ENCODE peak calls at places on chromosomes 11 and 22, in ten cellular contexts. One of them, this sample, is unnamed.

GRCh38 chr11:110856993-110857812 is 145.0 kb upstream of the ARHGAP20 start:
- DNase-seq in astrocyte of the spinal cord: peak; percentile 17
- DNase-seq in Calu3: no peak
- DNase-seq in left lung: no peak
- DNase-seq in GM13977: no peak
- DNase-seq in fibroblast of lung: peak; percentile 32
- DNase-seq in fibroblast of villous mesenchyme: no peak
- DNase-seq in PC-3: no peak
- DNase-seq in kidney epithelial cell: no peak
- DNase-seq in neural progenitor cell: no peak
- DNase-seq in this sample: peak; percentile 24

GRCh38 chr11:1238767-1239595 is 16.1 kb downstream of the MUC5B start:
- DNase-seq in GM13977: no peak
- DNase-seq in left lung: no peak
- DNase-seq in fibroblast of lung: no peak
- DNase-seq in kidney epithelial cell: no peak
- DNase-seq in astrocyte of the spinal cord: no peak
- DNase-seq in PC-3: peak; percentile 33
- DNase-seq in fibroblast of villous mesenchyme: no peak
- DNase-seq in Calu3: no peak
- DNase-seq in neural progenitor cell: peak; percentile 86
- DNase-seq in this sample: peak; percentile 77

GRCh38 chr22:20816559-20816958 is 42.1 kb downstream of the PI4KA start:
- DNase-seq in GM13977: no peak
- DNase-seq in PC-3: no peak
- DNase-seq in neural progenitor cell: no peak
- DNase-seq in Calu3: no peak
- DNase-seq in left lung: no peak
- DNase-seq in astrocyte of the spinal cord: no peak
- DNase-seq in kidney epithelial cell: no peak
- DNase-seq in fibroblast of lung: no peak
- DNase-seq in fibroblast of villous mesenchyme: no peak
- DNase-seq in this sample: no peak

GRCh38 chr22:19035474-19036228 is 86.6 kb downstream of the DGCR2 start:
- DNase-seq in kidney epithelial cell: no peak
- DNase-seq in fibroblast of villous mesenchyme: peak; percentile 5
- DNase-seq in astrocyte of the spinal cord: no peak
- DNase-seq in Calu3: no peak
- DNase-seq in fibroblast of lung: peak; percentile 8
- DNase-seq in GM13977: no peak
- DNase-seq in PC-3: no peak
- DNase-seq in left lung: no peak
- DNase-seq in neural progenitor cell: peak; percentile 81
- DNase-seq in this sample: peak; percentile 12

GRCh38 chr22:28911777-28912669 is 28.7 kb downstream of the ZNRF3 start:
- DNase-seq in GM13977: no peak
- DNase-seq in Calu3: no peak
- DNase-seq in fibroblast of villous mesenchyme: peak; percentile 81
- DNase-seq in neural progenitor cell: no peak
- DNase-seq in PC-3: peak; percentile 6
- DNase-seq in left lung: no peak
- DNase-seq in kidney epithelial cell: no peak
- DNase-seq in astrocyte of the spinal cord: no peak
- DNase-seq in fibroblast of lung: peak; percentile 48
- DNase-seq in this sample: no peak

GRCh38 chr11:6219359-6219758 is 14.0 kb downstream of the C11orf42 start:
- DNase-seq in fibroblast of villous mesenchyme: peak; percentile 85
- DNase-seq in kidney epithelial cell: peak; percentile 56
- DNase-seq in neural progenitor cell: no peak
- DNase-seq in PC-3: peak; percentile 89
- DNase-seq in GM13977: no peak
- DNase-seq in astrocyte of the spinal cord: peak; percentile 87
- DNase-seq in Calu3: no peak
- DNase-seq in fibroblast of lung: peak; percentile 87
- DNase-seq in left lung: no peak
- DNase-seq in this sample: peak; percentile 88

GRCh38 chr11:3006505-3007260 is 14.6 kb upstream of the NAP1L4 start:
- DNase-seq in neural progenitor cell: no peak
- DNase-seq in kidney epithelial cell: no peak
- DNase-seq in PC-3: no peak
- DNase-seq in Calu3: no peak
- DNase-seq in fibroblast of villous mesenchyme: no peak
- DNase-seq in GM13977: no peak
- DNase-seq in fibroblast of lung: no peak
- DNase-seq in astrocyte of the spinal cord: no peak
- DNase-seq in left lung: peak; percentile 75
- DNase-seq in this sample: no peak

GRCh38 chr11:78149646-78150045 is 10.2 kb upstream of the ALG8 start:
- DNase-seq in kidney epithelial cell: no peak
- DNase-seq in left lung: no peak
- DNase-seq in Calu3: no peak
- DNase-seq in GM13977: no peak
- DNase-seq in fibroblast of lung: peak; percentile 91
- DNase-seq in astrocyte of the spinal cord: peak; percentile 56
- DNase-seq in fibroblast of villous mesenchyme: peak; percentile 66
- DNase-seq in neural progenitor cell: no peak
- DNase-seq in PC-3: peak; percentile 92
- DNase-seq in this sample: no peak

GRCh38 chr11:112697779-112698178 is 263.4 kb upstream of the NCAM1 start:
- DNase-seq in Calu3: no peak
- DNase-seq in fibroblast of lung: no peak
- DNase-seq in PC-3: no peak
- DNase-seq in fibroblast of villous mesenchyme: no peak
- DNase-seq in left lung: no peak
- DNase-seq in astrocyte of the spinal cord: no peak
- DNase-seq in GM13977: no peak
- DNase-seq in kidney epithelial cell: no peak
- DNase-seq in neural progenitor cell: no peak
- DNase-seq in this sample: no peak
- TF ChIP-seq CTCF in Calu3: no peak
- TF ChIP-seq CTCF in fibroblast of lung: no peak
- TF ChIP-seq CTCF in PC-3: peak; percentile 11
- TF ChIP-seq CTCF in fibroblast of villous mesenchyme: no peak
- TF ChIP-seq CTCF in left lung: no peak
- TF ChIP-seq CTCF in astrocyte of the spinal cord: no peak
- TF ChIP-seq CTCF in GM13977: no peak
- TF ChIP-seq CTCF in kidney epithelial cell: no peak
- TF ChIP-seq CTCF in neural progenitor cell: peak; percentile 10
- TF ChIP-seq CTCF in this sample: no peak

GRCh38 chr11:100630898-100631297 is 56.2 kb upstream of the ARHGAP42 start:
- DNase-seq in kidney epithelial cell: no peak
- DNase-seq in fibroblast of villous mesenchyme: peak; percentile 52
- DNase-seq in Calu3: no peak
- DNase-seq in neural progenitor cell: no peak
- DNase-seq in left lung: no peak
- DNase-seq in astrocyte of the spinal cord: no peak
- DNase-seq in PC-3: no peak
- DNase-seq in GM13977: no peak
- DNase-seq in fibroblast of lung: no peak
- DNase-seq in this sample: no peak

GRCh38 chr11:100631316-100631715 is 55.8 kb upstream of the ARHGAP42 start:
- DNase-seq in PC-3: no peak
- DNase-seq in fibroblast of lung: no peak
- DNase-seq in GM13977: no peak
- DNase-seq in kidney epithelial cell: no peak
- DNase-seq in left lung: no peak
- DNase-seq in neural progenitor cell: no peak
- DNase-seq in astrocyte of the spinal cord: no peak
- DNase-seq in fibroblast of villous mesenchyme: no peak
- DNase-seq in Calu3: no peak
- DNase-seq in this sample: no peak

GRCh38 chr11:100632970-100633452 is 54.1 kb upstream of the ARHGAP42 start:
- DNase-seq in astrocyte of the spinal cord: peak; percentile 60
- DNase-seq in fibroblast of villous mesenchyme: peak; percentile 50
- DNase-seq in GM13977: no peak
- DNase-seq in neural progenitor cell: no peak
- DNase-seq in kidney epithelial cell: no peak
- DNase-seq in left lung: peak; percentile 52
- DNase-seq in fibroblast of lung: peak; percentile 69
- DNase-seq in PC-3: peak; percentile 10
- DNase-seq in Calu3: peak; percentile 38
- DNase-seq in this sample: peak; percentile 47

GRCh38 chr11:100625041-100625440 is 62.0 kb upstream of the ARHGAP42 start:
- DNase-seq in Calu3: no peak
- DNase-seq in kidney epithelial cell: no peak
- DNase-seq in fibroblast of lung: peak; percentile 29
- DNase-seq in GM13977: no peak
- DNase-seq in PC-3: no peak
- DNase-seq in astrocyte of the spinal cord: peak; percentile 31
- DNase-seq in neural progenitor cell: no peak
- DNase-seq in left lung: no peak
- DNase-seq in fibroblast of villous mesenchyme: no peak
- DNase-seq in this sample: peak; percentile 23

DNA sequence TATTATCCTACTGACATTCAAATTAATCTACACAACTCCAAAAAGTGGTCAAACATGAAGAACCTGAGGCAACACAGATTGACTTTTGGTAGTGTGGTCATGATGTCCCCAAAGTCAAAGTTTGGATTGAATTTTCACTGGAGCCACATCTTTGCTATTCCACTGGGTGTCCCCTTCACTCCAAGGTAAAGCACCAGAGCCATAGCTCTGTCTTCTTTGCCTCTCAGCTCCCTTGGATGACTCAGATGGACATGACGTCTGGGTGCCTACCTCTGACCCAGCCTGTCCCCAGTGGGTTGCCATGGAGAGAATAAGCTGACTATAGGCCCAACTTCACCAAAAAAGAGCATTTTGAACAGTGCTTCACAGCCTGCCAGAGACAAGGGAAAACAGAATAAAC is 57.4 kb upstream of the ARHGAP42 start:
- DNase-seq in GM13977: no peak
- DNase-seq in PC-3: peak; percentile 55
- DNase-seq in fibroblast of lung: no peak
- DNase-seq in Calu3: no peak
- DNase-seq in left lung: no peak
- DNase-seq in fibroblast of villous mesenchyme: peak; percentile 23
- DNase-seq in astrocyte of the spinal cord: no peak
- DNase-seq in kidney epithelial cell: no peak
- DNase-seq in neural progenitor cell: no peak
- DNase-seq in this sample: no peak
- TF ChIP-seq CTCF in GM13977: no peak
- TF ChIP-seq CTCF in PC-3: peak; percentile 56
- TF ChIP-seq CTCF in fibroblast of lung: no peak
- TF ChIP-seq CTCF in Calu3: no peak
- TF ChIP-seq CTCF in left lung: no peak
- TF ChIP-seq CTCF in fibroblast of villous mesenchyme: peak; percentile 16
- TF ChIP-seq CTCF in astrocyte of the spinal cord: peak; percentile 10
- TF ChIP-seq CTCF in kidney epithelial cell: no peak
- TF ChIP-seq CTCF in neural progenitor cell: no peak
- TF ChIP-seq CTCF in this sample: no peak

GRCh38 chr11:67239795-67240574 is 26.3 kb upstream of the GRK2 start:
- DNase-seq in fibroblast of villous mesenchyme: peak; percentile 99
- DNase-seq in left lung: peak; percentile 99
- DNase-seq in neural progenitor cell: peak; percentile 99
- DNase-seq in Calu3: peak; percentile 98
- DNase-seq in fibroblast of lung: peak; percentile 98
- DNase-seq in astrocyte of the spinal cord: peak; percentile 99
- DNase-seq in GM13977: peak; percentile 88
- DNase-seq in kidney epithelial cell: peak; percentile 99
- DNase-seq in PC-3: peak; percentile 99
- DNase-seq in this sample: peak; percentile 99
- TF ChIP-seq CTCF in fibroblast of villous mesenchyme: peak; percentile 24
- TF ChIP-seq CTCF in left lung: peak; percentile 27
- TF ChIP-seq CTCF in neural progenitor cell: no peak
- TF ChIP-seq CTCF in Calu3: no peak
- TF ChIP-seq CTCF in fibroblast of lung: no peak
- TF ChIP-seq CTCF in astrocyte of the spinal cord: peak; percentile 24
- TF ChIP-seq CTCF in GM13977: no peak
- TF ChIP-seq CTCF in kidney epithelial cell: no peak
- TF ChIP-seq CTCF in PC-3: no peak
- TF ChIP-seq CTCF in this sample: peak; percentile 16

GRCh38 chr22:25208743-25209505 is 9.3 kb downstream of the CRYBB3 start:
- DNase-seq in PC-3: no peak
- DNase-seq in GM13977: no peak
- DNase-seq in kidney epithelial cell: no peak
- DNase-seq in Calu3: no peak
- DNase-seq in fibroblast of villous mesenchyme: no peak
- DNase-seq in fibroblast of lung: no peak
- DNase-seq in neural progenitor cell: no peak
- DNase-seq in left lung: no peak
- DNase-seq in astrocyte of the spinal cord: no peak
- DNase-seq in this sample: no peak
- TF ChIP-seq CTCF in PC-3: no peak
- TF ChIP-seq CTCF in GM13977: no peak
- TF ChIP-seq CTCF in kidney epithelial cell: no peak
- TF ChIP-seq CTCF in Calu3: no peak
- TF ChIP-seq CTCF in fibroblast of villous mesenchyme: no peak
- TF ChIP-seq CTCF in fibroblast of lung: no peak
- TF ChIP-seq CTCF in neural progenitor cell: no peak
- TF ChIP-seq CTCF in left lung: no peak
- TF ChIP-seq CTCF in astrocyte of the spinal cord: no peak
- TF ChIP-seq CTCF in this sample: no peak

GRCh38 chr11:69951821-69952590 is 126.1 kb upstream of the ANO1 start:
- DNase-seq in neural progenitor cell: no peak
- DNase-seq in fibroblast of villous mesenchyme: no peak
- DNase-seq in fibroblast of lung: no peak
- DNase-seq in GM13977: no peak
- DNase-seq in PC-3: no peak
- DNase-seq in left lung: no peak
- DNase-seq in Calu3: no peak
- DNase-seq in kidney epithelial cell: no peak
- DNase-seq in astrocyte of the spinal cord: no peak
- DNase-seq in this sample: no peak

GRCh38 chr11:69950621-69951020 is 127.5 kb upstream of the ANO1 start:
- DNase-seq in GM13977: no peak
- DNase-seq in astrocyte of the spinal cord: no peak
- DNase-seq in fibroblast of villous mesenchyme: no peak
- DNase-seq in kidney epithelial cell: no peak
- DNase-seq in Calu3: no peak
- DNase-seq in PC-3: no peak
- DNase-seq in left lung: no peak
- DNase-seq in fibroblast of lung: no peak
- DNase-seq in neural progenitor cell: no peak
- DNase-seq in this sample: no peak

GRCh38 chr11:69948256-69949141 is 129.3 kb upstream of the FGF3 start:
- DNase-seq in fibroblast of villous mesenchyme: no peak
- DNase-seq in neural progenitor cell: peak; percentile 42
- DNase-seq in Calu3: peak; percentile 93
- DNase-seq in fibroblast of lung: peak; percentile 23
- DNase-seq in astrocyte of the spinal cord: peak; percentile 41
- DNase-seq in kidney epithelial cell: peak; percentile 37
- DNase-seq in GM13977: no peak
- DNase-seq in left lung: no peak
- DNase-seq in PC-3: peak; percentile 98
- DNase-seq in this sample: no peak

GRCh38 chr11:69949327-69949726 is 128.8 kb upstream of the ANO1 start:
- DNase-seq in kidney epithelial cell: peak; percentile 89
- DNase-seq in left lung: no peak
- DNase-seq in fibroblast of lung: peak; percentile 56
- DNase-seq in PC-3: peak; percentile 99
- DNase-seq in Calu3: peak; percentile 94
- DNase-seq in neural progenitor cell: no peak
- DNase-seq in fibroblast of villous mesenchyme: peak; percentile 11
- DNase-seq in GM13977: no peak
- DNase-seq in astrocyte of the spinal cord: peak; percentile 89
- DNase-seq in this sample: no peak

DNA sequence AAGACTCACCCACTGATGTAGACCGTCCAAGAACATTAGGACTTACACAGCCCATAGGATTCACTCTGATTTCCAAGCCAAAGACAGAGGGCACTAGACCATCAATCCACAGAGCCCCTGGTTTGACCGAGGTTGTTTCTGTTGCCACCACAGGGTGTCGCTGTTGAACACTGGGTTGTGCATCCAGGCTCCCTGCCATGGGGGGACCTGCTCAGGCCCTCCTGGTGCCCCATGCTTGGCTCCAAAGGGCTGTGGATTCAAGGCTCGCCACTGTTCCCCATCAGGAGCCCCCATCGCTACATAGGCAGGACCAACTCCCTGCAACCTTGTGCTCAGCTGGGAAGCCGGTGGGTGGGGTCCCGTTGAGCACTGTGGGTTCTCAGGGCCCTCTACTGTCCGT is 128.0 kb upstream of the ANO1 start:
- DNase-seq in fibroblast of lung: peak; percentile 20
- DNase-seq in neural progenitor cell: peak; percentile 76
- DNase-seq in left lung: no peak
- DNase-seq in GM13977: peak; percentile 59
- DNase-seq in Calu3: peak; percentile 69
- DNase-seq in astrocyte of the spinal cord: peak; percentile 12
- DNase-seq in fibroblast of villous mesenchyme: no peak
- DNase-seq in PC-3: peak; percentile 72
- DNase-seq in kidney epithelial cell: no peak
- DNase-seq in this sample: no peak
- TF ChIP-seq CTCF in fibroblast of lung: peak; percentile 46
- TF ChIP-seq CTCF in neural progenitor cell: peak; percentile 85
- TF ChIP-seq CTCF in left lung: no peak
- TF ChIP-seq CTCF in GM13977: peak; percentile 32
- TF ChIP-seq CTCF in Calu3: peak; percentile 67
- TF ChIP-seq CTCF in astrocyte of the spinal cord: peak; percentile 62
- TF ChIP-seq CTCF in fibroblast of villous mesenchyme: peak; percentile 26
- TF ChIP-seq CTCF in PC-3: peak; percentile 98
- TF ChIP-seq CTCF in kidney epithelial cell: peak; percentile 47
- TF ChIP-seq CTCF in this sample: peak; percentile 45

This sample was measured in cardiac muscle cell.